ENCODE peak calls at places on chromosomes 1 and 21, in four cellular contexts. X is fibroblast of lung, G is OCI-LY7, H is spleen. U is an unnamed sample.

GRCh38 chr1:3577711-3578432 is 33.4 kb downstream of the MEGF6 start:
- DNase-seq in X (peak), G (no peak), H (no peak), U (no peak)

GRCh38 chr21:29235714-29236197 is 63.0 kb upstream of the BACH1 start:
- DNase-seq in G (no peak), X (no peak), H (no peak), U (no peak)

GRCh38 chr1:39501666-39502065 is 10.2 kb downstream of the BMP8A start:
- DNase-seq in X (peak), H (peak), G (no peak), U (no peak)

GRCh38 chr1:110119843-110120242 is 7.6 kb downstream of the UBL4B start:
- DNase-seq in X (no peak), G (no peak), H (peak), U (no peak)

GRCh38 chr1:36572142-36572715 is 89.5 kb upstream of the CSF3R start:
- DNase-seq in G (no peak), X (no peak), H (peak), U (no peak)

GRCh38 chr1:92037400-92037799 is 7.6 kb downstream of the EPHX4 start:
- DNase-seq in H (no peak), X (peak), G (no peak), U (no peak)

GRCh38 chr1:163315773-163316374 is 5.9 kb upstream of the NUF2 start:
- DNase-seq in H (no peak), X (peak), G (peak), U (peak)

GRCh38 chr1:193558491-193559028 is 372.1 kb upstream of the B3GALT2 start:
- DNase-seq in X (peak), H (no peak), G (no peak), U (peak)

GRCh38 chr1:2314297-2314802 is 77.0 kb downstream of the MORN1 start:
- DNase-seq in H (peak), G (no peak), X (peak), U (no peak)

GRCh38 chr1:160083968-160084770 is 2.8 kb downstream of the KCNJ9 start:
- DNase-seq in G (no peak), H (peak), X (peak), U (no peak)

GRCh38 chr1:209625791-209626285 is 26.4 kb downstream of the LAMB3 start:
- DNase-seq in H (no peak), G (no peak), X (no peak), U (no peak)

GRCh38 chr21:23003951-23004350 is 2005.7 kb downstream of the NCAM2 start:
- DNase-seq in H (no peak), X (no peak), G (no peak), U (no peak)

GRCh38 chr1:46718340-46718726 is 581 bp downstream of the EFCAB14 start:
- DNase-seq in X (peak), G (no peak), H (no peak), U (no peak)

GRCh38 chr1:168373869-168374268 is 93.2 kb downstream of the TBX19 start:
- DNase-seq in H (no peak), X (peak), G (no peak), U (no peak)

GRCh38 chr1:169091480-169091941 is 15.0 kb upstream of the ATP1B1 start:
- DNase-seq in X (peak), G (no peak), H (no peak), U (no peak)

GRCh38 chr1:234954613-234955012 is 174.0 kb downstream of the TOMM20 start:
- DNase-seq in G (no peak), H (no peak), X (no peak), U (no peak)

GRCh38 chr1:150562384-150563339 is 13.5 kb downstream of the ADAMTSL4 start:
- DNase-seq in H (peak), X (no peak), G (peak), U (peak)

U was measured in KBM-7.